ENCODE peak calls at places on chromosomes 1 and 21, in ten cellular contexts. L is HuH-7.5; Q is stomach; V is activated CD4-positive, alpha-beta memory T cell treated with anti-CD3 and anti-CD28 coated beads for 36 hours; K is lower leg skin; M is RKO; F is NCI-H2081; A is WERI-Rb-1; W is fibroblast of mammary gland; U is activated CD4-positive, alpha-beta T cell treated with anti-CD3 and anti-CD28 coated beads, Interleukin-2, amount 10 ng/mL, durations not matched to agents 7 days and 5 days. Z is an unnamed sample.

GRCh38 chr1:171590022-171590421 is 32.0 kb upstream of the MYOCOS start:
- DNase-seq in L (no peak), Q (no peak), V (no peak), K (no peak), M (peak; percentile 25), F (no peak), A (no peak), W (peak; percentile 34), U (no peak), Z (no peak)

GRCh38 chr1:55789466-55789865 is 574.3 kb upstream of the USP24 start:
- DNase-seq in L (no peak), Q (no peak), V (no peak), K (no peak), M (no peak), F (no peak), A (no peak), W (no peak), U (no peak), Z (no peak)

GRCh38 chr1:165235777-165236285 is 120.7 kb downstream of the LMX1A start:
- DNase-seq in L (no peak), Q (no peak), V (no peak), K (no peak), M (no peak), F (peak; percentile 95), A (peak; percentile 86), W (no peak), U (no peak), Z (peak; percentile 66)

GRCh38 chr21:27060190-27060589 is 93.3 kb upstream of the ADAMTS5 start:
- DNase-seq in L (no peak), Q (no peak), V (no peak), K (no peak), M (no peak), F (no peak), A (no peak), W (peak; percentile 72), U (no peak), Z (no peak)

GRCh38 chr1:153353226-153353947 is 4.3 kb upstream of the S100A9 start:
- DNase-seq in L (peak; percentile 47), Q (no peak), V (no peak), K (no peak), M (peak; percentile 5), F (peak; percentile 65), A (peak; percentile 87), W (peak; percentile 3), U (no peak), Z (peak; percentile 59)

GRCh38 chr21:44900559-44901251 is 20.0 kb downstream of the ITGB2 start:
- DNase-seq in L (no peak), Q (no peak), V (no peak), K (no peak), M (no peak), F (no peak), A (no peak), W (no peak), U (no peak), Z (peak; percentile 3)

GRCh38 chr1:203351037-203351625 is at the start of gene FMOD:
- DNase-seq in L (peak; percentile 23), Q (peak; percentile 79), V (peak; percentile 28), K (peak; percentile 51), M (no peak), F (peak; percentile 27), A (peak; percentile 63), W (peak; percentile 48), U (no peak), Z (peak; percentile 49)

GRCh38 chr21:17002628-17003027 is 510.2 kb upstream of the CXADR start:
- DNase-seq in L (no peak), Q (no peak), V (no peak), K (no peak), M (no peak), F (no peak), A (no peak), W (no peak), U (no peak), Z (no peak)

GRCh38 chr1:8259498-8260290 is 58.2 kb upstream of the SLC45A1 start:
- DNase-seq in L (no peak), Q (peak; percentile 91), V (no peak), K (peak; percentile 44), M (no peak), F (no peak), A (no peak), W (peak; percentile 60), U (no peak), Z (no peak)

GRCh38 chr1:39102537-39103320 is 76.6 kb downstream of the NDUFS5 start:
- DNase-seq in L (peak; percentile 69), Q (no peak), V (peak; percentile 33), K (peak; percentile 62), M (peak; percentile 91), F (peak; percentile 65), A (peak; percentile 32), W (peak; percentile 82), U (peak; percentile 52), Z (no peak)

GRCh38 chr1:176201568-176201967 is 5.5 kb downstream of the COP1 start:
- DNase-seq in L (no peak), Q (no peak), V (no peak), K (no peak), M (no peak), F (no peak), A (no peak), W (no peak), U (no peak), Z (no peak)

GRCh38 chr1:214678386-214678785 is 75.4 kb downstream of the CENPF start:
- DNase-seq in L (peak; percentile 40), Q (no peak), V (no peak), K (no peak), M (no peak), F (no peak), A (no peak), W (peak; percentile 30), U (no peak), Z (no peak)

GRCh38 chr1:61399192-61399591 is 316.8 kb downstream of the NFIA start:
- DNase-seq in L (no peak), Q (no peak), V (no peak), K (no peak), M (no peak), F (no peak), A (no peak), W (no peak), U (no peak), Z (no peak)

GRCh38 chr1:174040387-174040786 is 18.2 kb upstream of the RC3H1 start:
- DNase-seq in L (no peak), Q (no peak), V (no peak), K (no peak), M (peak; percentile 94), F (peak; percentile 81), A (no peak), W (peak; percentile 94), U (no peak), Z (no peak)

GRCh38 chr1:219993554-219994433 is 52.5 kb downstream of the EPRS1 start:
- DNase-seq in L (no peak), Q (no peak), V (no peak), K (no peak), M (no peak), F (no peak), A (no peak), W (no peak), U (no peak), Z (no peak)

GRCh38 chr1:58812926-58813325 is 29.1 kb upstream of the JUN start:
- DNase-seq in L (no peak), Q (no peak), V (peak; percentile 40), K (no peak), M (no peak), F (no peak), A (no peak), W (no peak), U (peak; percentile 23), Z (no peak)

GRCh38 chr1:115648717-115649691 is 7.2 kb downstream of the VANGL1 start:
- DNase-seq in L (no peak), Q (no peak), V (peak; percentile 52), K (no peak), M (no peak), F (peak; percentile 3), A (no peak), W (no peak), U (peak; percentile 47), Z (no peak)

GRCh38 chr1:86972262-86972661 is 57.8 kb downstream of the HS2ST1 start:
- DNase-seq in L (no peak), Q (peak; percentile 36), V (no peak), K (no peak), M (no peak), F (peak; percentile 63), A (no peak), W (no peak), U (no peak), Z (no peak)

GRCh38 chr1:197269053-197269452 is 1.0 kb downstream of the CRB1 start:
- DNase-seq in L (no peak), Q (no peak), V (no peak), K (no peak), M (no peak), F (peak; percentile 95), A (peak; percentile 89), W (no peak), U (no peak), Z (no peak)

GRCh38 chr1:180252638-180253536 is 22.8 kb downstream of the LHX4 start:
- DNase-seq in L (peak; percentile 80), Q (peak; percentile 78), V (peak; percentile 85), K (peak; percentile 60), M (peak; percentile 43), F (peak; percentile 46), A (peak; percentile 95), W (peak; percentile 66), U (peak; percentile 71), Z (peak; percentile 92)

GRCh38 chr21:40736145-40736544 is 110.8 kb downstream of the DSCAM start:
- DNase-seq in L (no peak), Q (no peak), V (no peak), K (no peak), M (no peak), F (no peak), A (no peak), W (no peak), U (no peak), Z (no peak)

GRCh38 chr1:244346972-244347618 is 104.6 kb downstream of the ADSS2 start:
- DNase-seq in L (no peak), Q (no peak), V (no peak), K (no peak), M (no peak), F (no peak), A (no peak), W (no peak), U (no peak), Z (no peak)

GRCh38 chr1:108316545-108316944 is 72.7 kb upstream of the NBPF4 start:
- DNase-seq in L (no peak), Q (no peak), V (no peak), K (no peak), M (peak; percentile 42), F (no peak), A (no peak), W (peak; percentile 15), U (no peak), Z (no peak)

GRCh38 chr1:116699605-116700004 is 32.1 kb upstream of the IGSF3 start:
- DNase-seq in L (no peak), Q (no peak), V (no peak), K (no peak), M (no peak), F (no peak), A (no peak), W (no peak), U (no peak), Z (no peak)

GRCh38 chr1:209850342-209850979 is 22.7 kb downstream of the UTP25 start:
- DNase-seq in L (peak; percentile 27), Q (peak; percentile 36), V (peak; percentile 50), K (peak; percentile 22), M (peak; percentile 53), F (peak; percentile 84), A (peak; percentile 89), W (peak; percentile 87), U (peak; percentile 26), Z (peak; percentile 81)

GRCh38 chr1:3518256-3518655 is 63.8 kb downstream of the ARHGEF16 start:
- DNase-seq in L (no peak), Q (no peak), V (peak; percentile 52), K (no peak), M (no peak), F (no peak), A (peak; percentile 47), W (no peak), U (peak; percentile 25), Z (peak; percentile 67)

GRCh38 chr1:39332828-39333227 is 128.3 kb downstream of the MACF1 start:
- DNase-seq in L (no peak), Q (no peak), V (no peak), K (no peak), M (no peak), F (no peak), A (no peak), W (no peak), U (no peak), Z (no peak)

GRCh38 chr1:36576118-36576517 is 93.4 kb upstream of the CSF3R start:
- DNase-seq in L (peak; percentile 79), Q (peak; percentile 51), V (peak; percentile 65), K (peak; percentile 16), M (peak; percentile 23), F (peak; percentile 53), A (peak; percentile 87), W (peak; percentile 25), U (peak; percentile 58), Z (peak; percentile 89)